ENCODE peak calls at places on chromosomes 11 and 22, in seven cellular contexts. U is neuronal stem cell, I is mesendoderm, V is H9, X is IMR-90, S is mesenchymal stem cell, B is H1. T is an unnamed sample.

GRCh38 chr11:99351620-99352019 is 330.9 kb downstream of the CNTN5 start:
- DNase-seq in U (no peak), I (no peak), V (no peak), X (peak; percentile 1), S (no peak), B (no peak), T (no peak)

GRCh38 chr11:32136654-32137053 is 45.8 kb downstream of the RCN1 start:
- DNase-seq in U (no peak), I (no peak), V (no peak), X (no peak), S (no peak), B (no peak), T (no peak)

GRCh38 chr22:19548964-19549363 is 24.8 kb upstream of the CLDN5 start:
- DNase-seq in U (no peak), I (no peak), V (no peak), X (no peak), S (no peak), B (no peak), T (no peak)

GRCh38 chr22:26601726-26602125 is 11.8 kb upstream of the TPST2 start:
- DNase-seq in U (no peak), I (no peak), V (no peak), X (no peak), S (no peak), B (no peak), T (no peak)

GRCh38 chr11:12408156-12408770 is 30.9 kb downstream of the PARVA start:
- DNase-seq in U (no peak), I (no peak), V (no peak), X (no peak), S (no peak), B (no peak), T (no peak)

GRCh38 chr11:41237386-41237785 is 222.1 kb downstream of the LRRC4C start:
- DNase-seq in U (no peak), I (peak; percentile 84), V (no peak), X (no peak), S (no peak), B (no peak), T (no peak)

GRCh38 chr11:12973529-12974181 is 35.5 kb upstream of the RASSF10 start:
- DNase-seq in U (no peak), I (no peak), V (no peak), X (no peak), S (no peak), B (no peak), T (no peak)

GRCh38 chr22:26429458-26430238 is 588 bp downstream of the ASPHD2 start:
- DNase-seq in U (no peak), I (no peak), V (no peak), X (no peak), S (no peak), B (no peak), T (peak; percentile 52)

GRCh38 chr11:69961738-69962137 is 116.4 kb upstream of the ANO1 start:
- DNase-seq in U (no peak), I (no peak), V (no peak), X (no peak), S (no peak), B (no peak), T (no peak)

GRCh38 chr11:132874638-132875037 is 657.7 kb downstream of the OPCML start:
- DNase-seq in U (no peak), I (no peak), V (no peak), X (peak; percentile 95), S (peak; percentile 84), B (no peak), T (no peak)

GRCh38 chr11:11010624-11011127 is 152.8 kb upstream of the ZBED5 start:
- DNase-seq in U (peak; percentile 29), I (peak; percentile 81), V (peak; percentile 66), X (peak; percentile 1), S (peak; percentile 46), B (no peak), T (peak; percentile 19)

GRCh38 chr11:44861829-44862545 is 88.7 kb downstream of the TP53I11 start:
- DNase-seq in U (no peak), I (peak; percentile 99), V (peak; percentile 83), X (peak; percentile 99), S (peak; percentile 98), B (peak; percentile 85), T (peak; percentile 57)

GRCh38 chr11:68200639-68201038 is 12.5 kb downstream of the KMT5B start:
- DNase-seq in U (no peak), I (peak; percentile 21), V (no peak), X (peak; percentile 81), S (peak; percentile 71), B (no peak), T (no peak)

GRCh38 chr22:28801845-28802594 is 1.7 kb upstream of the XBP1 start:
- DNase-seq in U (no peak), I (no peak), V (no peak), X (no peak), S (no peak), B (no peak), T (peak; percentile 19)

GRCh38 chr11:5930614-5931013 is 11.4 kb upstream of the OR56A3 start:
- DNase-seq in U (no peak), I (no peak), V (no peak), X (no peak), S (no peak), B (no peak), T (no peak)

GRCh38 chr22:29883831-29884139 is 811 bp downstream of the MTMR3 start:
- DNase-seq in U (no peak), I (no peak), V (no peak), X (peak; percentile 8), S (no peak), B (no peak), T (no peak)

GRCh38 chr11:69640995-69641581 is at the start of gene CCND1:
- DNase-seq in U (peak; percentile 88), I (peak; percentile 98), V (peak; percentile 95), X (peak; percentile 94), S (peak; percentile 94), B (no peak), T (peak; percentile 67)

GRCh38 chr11:9082575-9082974 is 8.8 kb downstream of the SCUBE2 start:
- DNase-seq in U (no peak), I (no peak), V (no peak), X (no peak), S (no peak), B (no peak), T (no peak)

GRCh38 chr22:33913188-33913587 is 7.1 kb downstream of the LARGE1 start:
- DNase-seq in U (no peak), I (no peak), V (no peak), X (no peak), S (no peak), B (no peak), T (no peak)

GRCh38 chr11:76614471-76615183 is 55.9 kb downstream of the LRRC32 start:
- DNase-seq in U (no peak), I (peak; percentile 33), V (no peak), X (no peak), S (no peak), B (no peak), T (no peak)

GRCh38 chr22:26259510-26259909 is 90.2 kb downstream of the SEZ6L start:
- DNase-seq in U (peak; percentile 59), I (peak; percentile 86), V (peak; percentile 70), X (peak; percentile 8), S (no peak), B (peak; percentile 44), T (peak; percentile 63)

GRCh38 chr11:28701760-28702449 is 593.7 kb downstream of the METTL15 start:
- DNase-seq in U (no peak), I (no peak), V (no peak), X (no peak), S (no peak), B (no peak), T (peak; percentile 65)

GRCh38 chr11:844693-845644 is 2.3 kb downstream of the TSPAN4 start:
- DNase-seq in U (no peak), I (peak; percentile 95), V (peak; percentile 94), X (peak; percentile 87), S (peak; percentile 87), B (peak; percentile 67), T (no peak)

GRCh38 chr22:37174964-37175363 is 13.1 kb downstream of the C1QTNF6 start:
- DNase-seq in U (no peak), I (no peak), V (no peak), X (no peak), S (no peak), B (no peak), T (peak; percentile 76)

GRCh38 chr22:45120931-45121330 is 42.8 kb upstream of the NUP50 start:
- DNase-seq in U (no peak), I (no peak), V (no peak), X (peak; percentile 54), S (peak; percentile 44), B (no peak), T (no peak)

GRCh38 chr22:39658806-39659463 is 88.4 kb downstream of the CACNA1I start:
- DNase-seq in U (no peak), I (no peak), V (no peak), X (no peak), S (no peak), B (no peak), T (no peak)

GRCh38 chr22:39661842-39662676 is 91.5 kb downstream of the CACNA1I start:
- DNase-seq in U (no peak), I (peak; percentile 81), V (peak; percentile 98), X (no peak), S (no peak), B (peak; percentile 71), T (no peak)

GRCh38 chr22:39663751-39664150 is 93.2 kb downstream of the CACNA1I start:
- DNase-seq in U (no peak), I (peak; percentile 28), V (peak; percentile 60), X (no peak), S (no peak), B (no peak), T (no peak)

GRCh38 chr22:39662677-39663034 is 92.1 kb downstream of the CACNA1I start:
- DNase-seq in U (no peak), I (peak; percentile 32), V (peak; percentile 84), X (no peak), S (no peak), B (peak; percentile 21), T (no peak)

GRCh38 chr22:39661501-39661841 is 90.9 kb downstream of the CACNA1I start:
- DNase-seq in U (no peak), I (no peak), V (no peak), X (no peak), S (no peak), B (no peak), T (no peak)
- H3K27me3 ChIP-seq in U (peaks cover 75% of the 10 kb centered on the region), I (no peaks in the 10 kb centered on the region), V (peaks cover 4% of the 10 kb centered on the region), X (peaks cover 95% of the 10 kb centered on the region), S (peaks cover 94% of the 10 kb centered on the region), B (peaks cover 19% of the 10 kb centered on the region), T (peaks cover 31% of the 10 kb centered on the region)

DNA sequence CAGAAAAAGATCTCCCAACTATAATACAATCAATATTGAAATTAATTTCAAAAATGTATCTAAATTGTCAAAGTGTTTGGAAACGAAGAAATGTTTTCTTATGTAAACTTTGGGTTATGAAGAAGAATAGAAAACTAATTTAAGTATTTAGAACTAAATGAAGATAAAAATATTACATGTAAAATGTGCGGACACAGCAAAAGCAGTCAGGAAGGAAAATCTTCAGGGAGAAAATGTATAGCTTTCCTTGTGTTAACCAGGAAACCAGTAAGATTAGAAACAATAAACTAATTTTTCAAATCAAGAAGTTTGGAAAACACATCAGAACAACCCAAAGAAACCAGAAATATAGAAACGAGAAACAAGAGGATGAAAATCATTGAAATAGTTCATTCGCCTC is 466.5 kb downstream of the BRD1 start:
- DNase-seq in U (no peak), I (no peak), V (no peak), X (no peak), S (no peak), B (no peak), T (no peak)
- H4K8ac ChIP-seq in U (no peak overlapping the region), I (no peak overlapping the region), V (no peak overlapping the region), X (no peak overlapping the region), S (no peak overlapping the region), B (no peak overlapping the region), T (no peak overlapping the region)

GRCh38 chr11:64489831-64490441 is 101.1 kb upstream of the SLC22A12 start:
- DNase-seq in U (peak; percentile 77), I (peak; percentile 62), V (peak; percentile 78), X (peak; percentile 7), S (peak; percentile 14), B (peak; percentile 5), T (peak; percentile 68)
- H3K27me3 ChIP-seq in U (peaks cover 7% of the 10 kb centered on the region), I (no peaks in the 10 kb centered on the region), V (no peaks in the 10 kb centered on the region), X (peaks cover 42% of the 10 kb centered on the region), S (peaks cover 76% of the 10 kb centered on the region), B (peaks cover 10% of the 10 kb centered on the region), T (no peaks in the 10 kb centered on the region)

GRCh38 chr22:24523873-24524272 is 28.7 kb downstream of the UPB1 start:
- DNase-seq in U (no peak), I (peak; percentile 28), V (no peak), X (peak; percentile 59), S (peak; percentile 64), B (no peak), T (no peak)
- H4K8ac ChIP-seq in U (no peak overlapping the region), I (no peak overlapping the region), V (no peak overlapping the region), X (no peak overlapping the region), S (no peak overlapping the region), B (no peak overlapping the region), T (no peak overlapping the region)